ENCODE peak calls at places on chromosomes 5 and 9, in six cellular contexts. U is H9, B is neuronal stem cell, Y is H1, R is trophoblast cell, W is IMR-90. D is an unnamed sample.

GRCh38 chr5:151086905-151087360 is 6.1 kb upstream of the TNIP1 start:
- DNase-seq in U (no peak), B (no peak), Y (no peak), R (no peak), W (peak), D (no peak)

GRCh38 chr9:129568560-129569505 is 52.1 kb downstream of the C9orf50 start:
- DNase-seq in U (peak), B (no peak), Y (no peak), R (peak), W (no peak), D (peak)

GRCh38 chr5:37703841-37704241 is 136.0 kb downstream of the GDNF start:
- DNase-seq in U (no peak), B (no peak), Y (no peak), R (no peak), W (peak), D (no peak)

GRCh38 chr5:123215929-123216702 is 127.1 kb downstream of the PRDM6 start:
- DNase-seq in U (no peak), B (peak), Y (no peak), R (peak), W (no peak), D (peak)

GRCh38 chr9:2159521-2160417 is 144.6 kb downstream of the SMARCA2 start:
- DNase-seq in U (no peak), B (no peak), Y (no peak), R (no peak), W (peak), D (peak)

GRCh38 chr5:139457653-139458306 is 4.8 kb downstream of the ECSCR start:
- DNase-seq in U (no peak), B (no peak), Y (no peak), R (no peak), W (no peak), D (no peak)

GRCh38 chr9:127091526-127091925 is 30.9 kb downstream of the ANGPTL2 start:
- DNase-seq in U (no peak), B (no peak), Y (no peak), R (no peak), W (no peak), D (no peak)

GRCh38 chr5:54455413-54456157 is at the start of gene HSPB3:
- DNase-seq in U (no peak), B (no peak), Y (no peak), R (peak), W (peak), D (no peak)

GRCh38 chr9:94864862-94865435 is 138.4 kb downstream of the AOPEP start:
- DNase-seq in U (no peak), B (no peak), Y (no peak), R (no peak), W (peak), D (no peak)

GRCh38 chr9:132827366-132827765 is 50.7 kb downstream of the AK8 start:
- DNase-seq in U (no peak), B (no peak), Y (no peak), R (no peak), W (no peak), D (no peak)

GRCh38 chr9:85949591-85950335 is 8.8 kb downstream of the NAA35 start:
- DNase-seq in U (no peak), B (no peak), Y (no peak), R (no peak), W (peak), D (no peak)

GRCh38 chr5:167743685-167744084 is 547.8 kb upstream of the WWC1 start:
- DNase-seq in U (no peak), B (no peak), Y (no peak), R (no peak), W (peak), D (no peak)

GRCh38 chr9:108911820-108912219 is 22.1 kb downstream of the ELP1 start:
- DNase-seq in U (no peak), B (no peak), Y (no peak), R (no peak), W (no peak), D (no peak)

GRCh38 chr9:112048924-112049785 is 125.9 kb downstream of the SUSD1 start:
- DNase-seq in U (no peak), B (no peak), Y (no peak), R (no peak), W (peak), D (no peak)

GRCh38 chr5:123700624-123701023 is 188.6 kb downstream of the CSNK1G3 start:
- DNase-seq in U (no peak), B (no peak), Y (no peak), R (peak), W (peak), D (peak)

GRCh38 chr5:95646569-95647330 is at the start of gene RFESD:
- DNase-seq in U (peak), B (peak), Y (peak), R (peak), W (peak), D (peak)

GRCh38 chr9:38018964-38019602 is 49.9 kb downstream of the SHB start:
- DNase-seq in U (no peak), B (peak), Y (no peak), R (peak), W (peak), D (no peak)

GRCh38 chr9:73137286-73137899 is 14.3 kb upstream of the ANXA1 start:
- DNase-seq in U (no peak), B (no peak), Y (no peak), R (no peak), W (no peak), D (no peak)

GRCh38 chr9:123246534-123246933 is 21.9 kb downstream of the STRBP start:
- DNase-seq in U (no peak), B (no peak), Y (no peak), R (no peak), W (no peak), D (no peak)

GRCh38 chr9:87140605-87141109 is 193.4 kb upstream of the GAS1 start:
- DNase-seq in U (no peak), B (no peak), Y (no peak), R (no peak), W (no peak), D (no peak)

GRCh38 chr9:132042324-132042723 is 37.3 kb downstream of the MED27 start:
- DNase-seq in U (no peak), B (no peak), Y (no peak), R (no peak), W (peak), D (peak)

GRCh38 chr9:71663931-71664459 is 104.3 kb downstream of the CEMIP2 start:
- DNase-seq in U (no peak), B (peak), Y (no peak), R (peak), W (no peak), D (peak)

GRCh38 chr9:87749335-87750035 is 23.6 kb downstream of the CTSL start:
- DNase-seq in U (no peak), B (no peak), Y (no peak), R (peak), W (no peak), D (no peak)

GRCh38 chr5:142296914-142297417 is 27.9 kb downstream of the SPRY4 start:
- DNase-seq in U (no peak), B (no peak), Y (no peak), R (no peak), W (peak), D (no peak)

GRCh38 chr5:64767959-64768357 is 533 bp downstream of the SREK1IP1 start:
- DNase-seq in U (peak), B (no peak), Y (no peak), R (no peak), W (peak), D (no peak)

GRCh38 chr5:103532116-103532734 is 30.4 kb downstream of the NUDT12 start:
- DNase-seq in U (no peak), B (no peak), Y (no peak), R (peak), W (no peak), D (no peak)

GRCh38 chr5:17360879-17361278 is 137.2 kb upstream of the TAF11L2 start:
- DNase-seq in U (no peak), B (no peak), Y (no peak), R (no peak), W (no peak), D (peak)

GRCh38 chr5:56160723-56161445 is 72.2 kb downstream of the ANKRD55 start:
- DNase-seq in U (no peak), B (no peak), Y (no peak), R (no peak), W (no peak), D (peak)

GRCh38 chr9:91489391-91489899 is 65.8 kb upstream of the NFIL3 start:
- DNase-seq in U (no peak), B (no peak), Y (no peak), R (no peak), W (peak), D (no peak)

GRCh38 chr9:130243015-130243881 is 22.3 kb upstream of the HMCN2 start:
- DNase-seq in U (peak), B (peak), Y (no peak), R (peak), W (peak), D (peak)

DNA sequence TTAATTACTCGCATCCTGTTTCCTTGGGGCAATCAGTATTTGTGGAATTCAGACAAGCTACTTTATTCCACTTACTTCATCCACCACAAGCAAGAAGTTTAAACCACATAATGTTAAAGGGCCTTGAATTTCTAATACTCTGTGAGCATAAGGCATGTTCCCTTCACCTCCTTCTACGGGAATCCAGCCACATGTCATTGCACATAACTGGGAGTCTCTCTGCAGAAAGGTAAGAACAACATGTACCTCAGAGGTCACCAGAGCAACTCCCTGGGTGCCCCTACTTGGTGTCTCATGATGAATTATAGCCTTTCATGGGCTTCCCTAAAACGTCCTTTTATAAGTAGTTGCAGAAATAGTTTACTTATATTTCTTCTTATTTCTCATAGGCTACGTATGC is 553.2 kb downstream of the DTWD2 start:
- DNase-seq in U (no peak), B (no peak), Y (no peak), R (no peak), W (no peak), D (no peak)
- H3K4me2 ChIP-seq in U (no peak), B (no peak), Y (no peak), R (no peak), W (no peak), D (no peak)

GRCh38 chr5:133967124-133967523 is 1.3 kb downstream of the C5orf15 start:
- DNase-seq in U (no peak), B (no peak), Y (no peak), R (peak), W (no peak), D (no peak)

GRCh38 chr5:133970325-133970671 is 1.9 kb upstream of the C5orf15 start:
- DNase-seq in U (no peak), B (no peak), Y (no peak), R (no peak), W (no peak), D (no peak)

GRCh38 chr5:133969654-133970324 is 1.4 kb upstream of the C5orf15 start:
- DNase-seq in U (no peak), B (no peak), Y (no peak), R (no peak), W (peak), D (no peak)

GRCh38 chr5:133967715-133968056 is 739 bp downstream of the C5orf15 start:
- DNase-seq in U (no peak), B (no peak), Y (no peak), R (peak), W (peak), D (peak)

GRCh38 chr5:133968057-133968993 is at the start of gene C5orf15:
- DNase-seq in U (peak), B (peak), Y (peak), R (peak), W (peak), D (peak)
- H3K4ac ChIP-seq in U (no peak), B (no peak), Y (no peak), R (peak), W (peak), D (no peak)

GRCh38 chr9:89748020-89748670 is 143.3 kb downstream of the GADD45G start:
- DNase-seq in U (no peak), B (no peak), Y (no peak), R (no peak), W (no peak), D (no peak)
- H3K4me2 ChIP-seq in U (no peak), B (no peak), Y (no peak), R (no peak), W (no peak), D (no peak)

GRCh38 chr5:33992864-33993263 is 8.4 kb upstream of the SLC45A2 start:
- DNase-seq in U (no peak), B (no peak), Y (no peak), R (no peak), W (no peak), D (no peak)
- H3K4ac ChIP-seq in U (no peak), B (no peak), Y (no peak), R (no peak), W (no peak), D (no peak)

DNA sequence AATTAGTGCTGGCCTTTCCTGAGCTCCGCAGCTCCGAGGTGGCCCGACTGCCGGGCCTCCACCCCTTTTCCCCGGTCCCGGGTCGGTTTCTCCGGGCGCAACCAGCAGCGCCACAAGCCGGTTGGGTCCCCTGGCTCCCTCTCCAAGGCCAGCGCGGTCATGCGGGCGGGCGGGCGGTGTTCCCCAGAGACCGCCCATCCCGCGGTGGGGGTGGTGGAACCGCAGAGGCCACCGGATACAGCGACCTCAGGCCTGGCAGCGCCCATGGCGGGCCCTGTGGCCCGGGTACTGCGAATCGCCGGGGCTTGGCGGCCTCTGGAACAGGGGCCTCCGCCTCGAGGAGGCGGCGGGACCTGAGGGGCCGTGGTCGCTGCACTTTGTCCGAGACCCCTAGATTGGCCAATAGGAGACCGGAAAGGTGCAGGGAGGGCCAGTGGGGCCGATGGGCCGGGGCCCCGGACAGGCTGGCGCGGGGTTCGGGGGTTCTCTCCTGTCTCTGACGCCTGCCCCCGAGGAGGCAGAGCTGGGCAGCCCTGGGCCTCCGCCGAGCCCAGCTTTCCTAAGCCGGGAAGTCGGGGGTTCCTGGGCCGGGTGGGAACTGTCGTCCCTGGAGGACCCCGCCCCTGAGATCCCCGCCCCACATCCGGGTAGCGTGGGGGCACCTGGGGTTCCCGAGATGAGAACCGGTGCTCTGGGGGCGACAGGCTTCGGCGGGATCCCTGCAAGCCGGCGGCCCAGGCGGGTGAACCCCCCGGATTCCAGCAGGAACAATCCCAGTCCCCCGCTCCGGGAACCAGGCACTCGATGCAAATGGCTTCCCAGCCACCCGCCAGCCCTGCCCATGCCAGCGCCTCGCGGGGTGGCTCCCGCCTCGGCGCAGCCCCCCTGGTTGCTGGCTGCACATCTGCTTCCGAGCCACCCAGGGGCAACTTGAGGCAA is 293.9 kb downstream of the ZSWIM6 start:
- DNase-seq in U (peak), B (peak), Y (peak), R (peak), W (peak), D (peak)
- H3K4me2 ChIP-seq in U (peak), B (peak), Y (peak), R (peak), W (peak), D (peak)

GRCh38 chr5:134642931-134643530 is 5.6 kb upstream of the SEC24A start:
- DNase-seq in U (no peak), B (no peak), Y (no peak), R (no peak), W (no peak), D (no peak)

GRCh38 chr5:134651531-134651930 is 2.9 kb downstream of the SEC24A start:
- DNase-seq in U (no peak), B (no peak), Y (no peak), R (no peak), W (peak), D (no peak)

GRCh38 chr5:134649163-134649916 is 755 bp downstream of the SEC24A start:
- DNase-seq in U (no peak), B (no peak), Y (no peak), R (peak), W (peak), D (peak)

GRCh38 chr5:134647750-134648424 is 698 bp upstream of the SEC24A start:
- DNase-seq in U (no peak), B (no peak), Y (no peak), R (peak), W (peak), D (peak)

DNA sequence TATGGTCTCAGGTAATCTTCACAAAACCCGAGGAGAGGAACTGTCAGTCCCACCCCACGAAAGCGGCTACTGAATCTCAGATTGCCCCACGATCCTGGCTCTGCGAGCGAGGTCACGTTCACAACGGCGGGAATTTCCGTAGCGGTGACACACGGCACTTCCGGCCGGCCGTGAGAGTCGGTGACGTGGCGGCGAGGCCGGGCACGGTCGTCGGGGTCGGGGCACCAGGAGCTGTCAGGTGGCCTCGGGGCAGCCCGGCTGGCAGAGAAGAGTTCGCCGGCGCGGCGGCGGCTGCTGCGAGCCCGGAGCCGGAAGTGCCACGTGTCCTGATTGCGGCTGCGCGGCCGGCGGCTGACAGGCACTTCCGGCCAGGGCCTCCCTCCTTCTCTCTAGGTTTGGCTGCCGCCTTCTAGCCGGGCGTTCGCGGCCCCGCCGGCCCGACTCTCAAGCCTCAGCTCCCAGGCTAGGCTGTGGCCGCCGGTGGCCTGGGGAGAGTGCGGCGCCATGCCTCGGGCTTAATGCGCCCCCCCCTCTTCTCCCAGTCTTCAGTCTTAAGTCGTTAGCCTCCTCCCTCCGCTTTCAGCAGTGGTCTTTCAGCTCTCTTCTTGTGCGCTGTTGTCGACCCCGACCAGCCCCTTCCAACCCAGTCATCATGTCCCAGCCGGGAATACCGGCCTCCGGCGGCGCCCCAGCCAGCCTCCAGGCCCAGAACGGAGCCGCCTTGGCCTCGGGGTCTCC is at the start of gene SEC24A:
- DNase-seq in U (peak), B (peak), Y (peak), R (peak), W (peak), D (peak)
- H3K4ac ChIP-seq in U (no peak), B (no peak), Y (peak), R (peak), W (peak), D (peak)

D was measured in mesendoderm.